ENCODE peak calls at places on chromosomes 12 and 14, in four cellular contexts. C, I, Y and J are unnamed samples.

GRCh38 chr12:49059385-49060232 is 985 bp downstream of the KMT2D start:
- DNase-seq in I (no peak), C (peak), Y (no peak), J (peak)

GRCh38 chr12:42446761-42447160 is 120.8 kb downstream of the PPHLN1 start:
- DNase-seq in Y (no peak), C (no peak), I (no peak), J (no peak)

GRCh38 chr14:71142375-71143038 is 235.2 kb downstream of the PCNX1 start:
- DNase-seq in I (no peak), Y (peak), C (no peak), J (no peak)

GRCh38 chr12:111692575-111693210 is 6.8 kb downstream of the ACAD10 start:
- DNase-seq in I (no peak), C (no peak), Y (peak), J (peak)

GRCh38 chr12:123126294-123127144 is 24.4 kb downstream of the PITPNM2 start:
- DNase-seq in C (no peak), I (no peak), Y (peak), J (no peak)

GRCh38 chr14:90093942-90094595 is 32.3 kb downstream of the KCNK13 start:
- DNase-seq in C (no peak), Y (peak), I (no peak), J (no peak)

GRCh38 chr14:50521912-50522341 is 10.4 kb downstream of the MAP4K5 start:
- DNase-seq in I (no peak), Y (peak), C (no peak), J (no peak)

GRCh38 chr14:85532981-85533820 is 3.3 kb downstream of the FLRT2 start:
- DNase-seq in C (peak), Y (peak), I (no peak), J (peak)

GRCh38 chr14:68512088-68512487 is 280.8 kb downstream of the ZFP36L1 start:
- DNase-seq in I (no peak), C (no peak), Y (peak), J (no peak)

GRCh38 chr12:131701705-131702572 is 9.0 kb upstream of the SFSWAP start:
- DNase-seq in Y (no peak), C (no peak), I (no peak), J (no peak)
- TF ChIP-seq CTCF in Y (no peak), C (no peak), I (no peak), J (no peak)

GRCh38 chr12:25960176-25960575 is 1.7 kb downstream of the RASSF8 start:
- DNase-seq in Y (peak), I (no peak), C (no peak), J (peak)
- TF ChIP-seq CTCF in Y (peak), I (no peak), C (peak), J (no peak)

GRCh38 chr12:117236456-117237001 is 46.3 kb upstream of the FBXO21 start:
- DNase-seq in I (peak), C (peak), Y (peak), J (peak)
- TF ChIP-seq CTCF in I (no peak), C (peak), Y (peak), J (peak)

GRCh38 chr14:73752297-73752992 is 38.3 kb upstream of the PNMA1 start:
- DNase-seq in Y (peak), I (no peak), C (no peak), J (no peak)
- TF ChIP-seq CTCF in Y (peak), I (no peak), C (peak), J (no peak)

DNA sequence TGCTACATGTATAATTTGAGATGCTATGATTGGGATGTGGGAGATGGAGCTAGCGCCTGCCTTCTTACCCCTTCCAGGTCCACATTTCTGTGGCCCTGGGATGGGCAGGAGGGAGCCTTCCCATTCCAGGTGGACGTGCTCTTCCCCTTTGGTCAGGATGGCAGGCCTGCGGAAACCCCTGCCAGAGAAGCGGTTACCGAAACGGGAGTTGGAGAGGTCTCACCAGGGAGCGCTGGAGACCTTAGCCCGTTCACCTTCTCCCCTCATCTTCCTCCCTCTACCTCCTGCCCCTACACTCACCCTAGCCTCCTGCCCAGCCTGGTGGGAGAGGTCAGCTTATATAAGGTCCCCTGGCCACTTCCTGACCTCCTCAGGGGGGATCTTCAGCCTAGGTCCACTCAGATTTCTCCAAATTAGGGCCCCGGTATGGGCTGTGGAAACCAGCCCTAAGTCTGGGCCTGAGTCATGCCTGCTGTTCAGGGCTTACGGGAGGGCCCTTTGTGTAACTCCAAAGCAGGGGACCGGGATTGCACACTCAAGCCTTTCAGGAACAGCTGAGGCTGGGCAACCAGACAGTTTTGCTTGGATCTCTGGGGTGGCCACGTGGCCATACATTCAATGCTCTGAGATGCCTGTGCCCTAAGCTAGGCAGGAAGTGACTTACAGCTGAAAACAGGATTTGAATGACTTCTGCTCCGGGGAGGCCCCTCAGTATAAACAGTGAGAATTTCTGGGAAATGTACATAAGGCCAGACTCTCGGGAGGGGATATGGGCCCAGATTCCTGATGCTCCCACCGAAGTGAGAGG is 10.2 kb upstream of the MEG3 start:
- DNase-seq in I (no peak), C (no peak), Y (no peak), J (no peak)
- TF ChIP-seq CTCF in I (no peak), C (no peak), Y (no peak), J (no peak)

GRCh38 chr12:8922544-8922943 is 8.2 kb downstream of the PHC1 start:
- DNase-seq in C (no peak), Y (no peak), I (no peak), J (no peak)
- TF ChIP-seq CTCF in C (no peak), Y (no peak), I (no peak), J (no peak)

DNA sequence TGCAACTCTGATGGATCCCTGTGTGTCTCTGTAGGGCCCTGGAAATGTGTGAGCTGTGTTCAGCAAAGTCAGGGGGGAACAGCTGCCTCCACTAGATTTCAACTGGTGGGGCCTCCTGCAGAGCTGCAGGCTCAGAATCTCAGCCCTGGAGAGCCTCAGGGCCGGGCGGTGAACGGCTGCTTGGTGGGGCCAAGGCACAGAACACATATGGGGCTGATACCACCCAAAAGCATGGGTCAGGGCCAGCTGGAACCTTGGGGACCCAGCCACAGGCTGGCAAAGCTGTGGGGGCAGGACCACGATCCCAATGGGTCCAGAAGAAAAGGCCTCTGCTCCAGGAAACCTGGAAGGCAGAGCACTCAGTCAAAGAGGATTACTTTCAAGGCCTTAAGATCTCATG is 878.5 kb downstream of the BCL11B start:
- DNase-seq in Y (no peak), C (no peak), I (no peak), J (no peak)
- TF ChIP-seq CTCF in Y (no peak), C (no peak), I (no peak), J (no peak)

DNA sequence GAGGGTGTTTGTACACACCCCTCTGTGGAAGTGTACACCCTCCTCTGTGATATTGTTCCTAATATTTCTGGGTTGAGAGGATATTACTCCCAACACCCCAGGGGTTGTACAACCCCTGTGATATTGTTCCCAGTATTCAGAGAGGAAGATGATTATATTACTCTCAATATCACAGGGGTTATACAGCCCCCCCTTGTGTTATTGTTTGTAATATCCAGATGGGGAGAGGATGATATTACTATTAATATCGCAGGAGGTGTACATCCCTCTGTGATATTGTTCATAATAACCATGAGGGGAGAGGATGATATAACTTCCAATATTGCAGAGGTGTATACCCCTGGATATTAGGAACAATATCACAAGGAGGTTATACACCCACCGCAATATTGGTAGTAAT is 566.1 kb upstream of the MIS18BP1 start:
- DNase-seq in Y (no peak), I (no peak), C (no peak), J (no peak)
- TF ChIP-seq CTCF in Y (no peak), I (no peak), C (no peak), J (no peak)